ENCODE peak calls at places on chromosome 16, in ten cellular contexts. R is left ventricle myocardium inferior, I is Peyer's patch, Z is prostate gland, S is MM.1S, J is endothelial cell of umbilical vein, A is A549, G is psoas muscle, Q is cardiac muscle cell, P is neuronal stem cell. L is an unnamed sample.
A peak's percentile ranks its signal among the peaks of the same experiment; 100 is the strongest.

GRCh38 chr16:89118361-89119061 is 24.9 kb downstream of the ACSF3 start:
- DNase-seq in R (peak; percentile 3), I (peak; percentile 42), Z (no peak), S (no peak), J (no peak), A (no peak), G (peak; percentile 26), Q (no peak), P (no peak), L (peak; percentile 46)

GRCh38 chr16:138049-138417 is 440 bp downstream of the NPRL3 start:
- DNase-seq in R (no peak), I (peak; percentile 57), Z (no peak), S (peak; percentile 32), J (peak; percentile 18), A (no peak), G (peak; percentile 65), Q (peak; percentile 52), P (peak; percentile 56), L (peak; percentile 28)

GRCh38 chr16:77409311-77409710 is 25.5 kb downstream of the ADAMTS18 start:
- DNase-seq in R (no peak), I (no peak), Z (no peak), S (no peak), J (peak; percentile 48), A (no peak), G (no peak), Q (no peak), P (no peak), L (no peak)

GRCh38 chr16:57141822-57142631 is 43.8 kb downstream of the PSME3IP1 start:
- DNase-seq in R (no peak), I (no peak), Z (no peak), S (no peak), J (no peak), A (no peak), G (no peak), Q (no peak), P (no peak), L (no peak)

GRCh38 chr16:12617401-12617819 is 186.3 kb downstream of the CPPED1 start:
- DNase-seq in R (no peak), I (no peak), Z (no peak), S (no peak), J (no peak), A (no peak), G (no peak), Q (no peak), P (no peak), L (no peak)

GRCh38 chr16:65200857-65201256 is 79.0 kb upstream of the CDH11 start:
- DNase-seq in R (no peak), I (no peak), Z (no peak), S (no peak), J (no peak), A (no peak), G (no peak), Q (no peak), P (no peak), L (no peak)

GRCh38 chr16:84955427-84955826 is 55.9 kb downstream of the ZDHHC7 start:
- DNase-seq in R (no peak), I (no peak), Z (no peak), S (no peak), J (no peak), A (no peak), G (no peak), Q (no peak), P (no peak), L (peak; percentile 93)

GRCh38 chr16:62445909-62446308 is 409.7 kb upstream of the CDH8 start:
- DNase-seq in R (no peak), I (no peak), Z (no peak), S (no peak), J (no peak), A (no peak), G (no peak), Q (no peak), P (no peak), L (no peak)

GRCh38 chr16:29790949-29791844 is 646 bp downstream of the KIF22 start:
- DNase-seq in R (no peak), I (no peak), Z (no peak), S (no peak), J (peak; percentile 29), A (no peak), G (no peak), Q (no peak), P (no peak), L (no peak)

GRCh38 chr16:10637337-10638037 is 57.1 kb upstream of the EMP2 start:
- DNase-seq in R (no peak), I (no peak), Z (no peak), S (no peak), J (no peak), A (no peak), G (no peak), Q (no peak), P (no peak), L (no peak)

GRCh38 chr16:75620326-75621169 is 2.5 kb downstream of the ADAT1 start:
- DNase-seq in R (no peak), I (no peak), Z (no peak), S (no peak), J (no peak), A (no peak), G (no peak), Q (no peak), P (no peak), L (no peak)

GRCh38 chr16:22670551-22670970 is 143.4 kb upstream of the HS3ST2 start:
- DNase-seq in R (no peak), I (no peak), Z (no peak), S (no peak), J (no peak), A (peak; percentile 13), G (no peak), Q (peak; percentile 55), P (peak; percentile 59), L (no peak)

GRCh38 chr16:48082516-48082915 is 73.3 kb downstream of the ABCC12 start:
- DNase-seq in R (peak; percentile 25), I (no peak), Z (no peak), S (no peak), J (no peak), A (no peak), G (no peak), Q (no peak), P (no peak), L (no peak)

GRCh38 chr16:57091200-57091989 is 988 bp upstream of the CPNE2 start:
- DNase-seq in R (peak; percentile 40), I (peak; percentile 62), Z (no peak), S (no peak), J (peak; percentile 40), A (peak; percentile 65), G (peak; percentile 59), Q (peak; percentile 54), P (no peak), L (no peak)

GRCh38 chr16:65229191-65229662 is 107.4 kb upstream of the CDH11 start:
- DNase-seq in R (no peak), I (no peak), Z (no peak), S (no peak), J (no peak), A (no peak), G (no peak), Q (no peak), P (no peak), L (no peak)

GRCh38 chr16:30398660-30399434 is 3.6 kb downstream of the ZNF48 start:
- DNase-seq in R (no peak), I (no peak), Z (no peak), S (no peak), J (no peak), A (no peak), G (no peak), Q (no peak), P (no peak), L (peak; percentile 64)

GRCh38 chr16:63617990-63618763 is 1503.7 kb downstream of the CDH11 start:
- DNase-seq in R (peak; percentile 26), I (peak; percentile 53), Z (peak; percentile 47), S (no peak), J (no peak), A (peak; percentile 73), G (peak; percentile 41), Q (peak; percentile 51), P (no peak), L (peak; percentile 34)

GRCh38 chr16:15034266-15035162 is 21.4 kb downstream of the NTAN1 start:
- DNase-seq in R (no peak), I (peak; percentile 35), Z (no peak), S (no peak), J (peak; percentile 89), A (no peak), G (no peak), Q (no peak), P (no peak), L (no peak)

GRCh38 chr16:78563905-78564304 is 464.5 kb downstream of the WWOX start:
- DNase-seq in R (no peak), I (no peak), Z (no peak), S (peak; percentile 31), J (no peak), A (no peak), G (no peak), Q (no peak), P (no peak), L (no peak)

GRCh38 chr16:21157632-21158031 is 842 bp upstream of the LDAF1 start:
- DNase-seq in R (no peak), I (no peak), Z (no peak), S (no peak), J (no peak), A (no peak), G (no peak), Q (no peak), P (no peak), L (no peak)
- H3K4me3 ChIP-seq in R (no peak overlapping the region), I (no peak overlapping the region), Z (no peak overlapping the region), S (no peak overlapping the region), J (no peak overlapping the region), A (no peak overlapping the region), G (peak overlapping the region; percentile 89), Q (no peak overlapping the region), P (no peak overlapping the region), L (no peak overlapping the region)

GRCh38 chr16:68242926-68243858 is 2.0 kb upstream of the PLA2G15 start:
- DNase-seq in R (no peak), I (no peak), Z (no peak), S (no peak), J (no peak), A (no peak), G (peak; percentile 36), Q (no peak), P (no peak), L (peak; percentile 57)
- H3K4me3 ChIP-seq in R (no peak overlapping the region), I (no peak overlapping the region), Z (no peak overlapping the region), S (no peak overlapping the region), J (no peak overlapping the region), A (no peak overlapping the region), G (no peak overlapping the region), Q (no peak overlapping the region), P (no peak overlapping the region), L (no peak overlapping the region)

DNA sequence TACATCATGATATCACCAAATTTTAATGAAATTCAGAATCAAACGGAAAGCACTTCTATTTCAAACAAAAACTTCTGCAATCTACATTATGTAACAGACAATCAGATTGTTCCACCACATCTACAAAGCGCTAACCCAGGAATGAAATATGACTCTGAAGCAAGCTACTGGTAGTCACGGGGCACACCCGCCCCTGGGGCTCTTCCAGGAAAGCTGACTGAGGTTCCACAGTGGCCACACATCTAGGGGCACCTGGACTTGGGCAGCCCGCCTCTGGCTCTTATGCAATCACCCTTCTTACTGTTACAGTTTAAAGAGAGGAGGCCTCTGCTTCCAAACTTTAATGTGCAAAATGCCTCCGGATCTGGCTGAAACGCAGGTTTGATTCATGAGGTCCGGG is 27.5 kb downstream of the ZCCHC14 start:
- DNase-seq in R (peak; percentile 71), I (no peak), Z (peak; percentile 69), S (no peak), J (peak; percentile 67), A (no peak), G (peak; percentile 93), Q (no peak), P (no peak), L (peak; percentile 77)
- H3K4me3 ChIP-seq in R (peak overlapping the region; percentile 44), I (no peak overlapping the region), Z (no peak overlapping the region), S (no peak overlapping the region), J (no peak overlapping the region), A (no peak overlapping the region), G (peak overlapping the region; percentile 52), Q (no peak overlapping the region), P (no peak overlapping the region), L (no peak overlapping the region)

GRCh38 chr16:2702438-2702825 is 17.6 kb downstream of the PRSS27 start:
- DNase-seq in R (no peak), I (no peak), Z (no peak), S (no peak), J (no peak), A (no peak), G (peak; percentile 40), Q (no peak), P (no peak), L (no peak)
- H3K4me3 ChIP-seq in R (no peak overlapping the region), I (no peak overlapping the region), Z (no peak overlapping the region), S (no peak overlapping the region), J (no peak overlapping the region), A (no peak overlapping the region), G (no peak overlapping the region), Q (no peak overlapping the region), P (no peak overlapping the region), L (no peak overlapping the region)

L was measured in pancreas.